ENCODE peak calls at places on chromosomes 5 and 9, in six cellular contexts. J is OCI-LY7; G is transverse colon; U is CD8-positive, alpha-beta memory T cell; I is dorsolateral prefrontal cortex; Z is epithelial cell of prostate. B is an unnamed sample.

GRCh38 chr9:127850286-127850830 is 4.1 kb downstream of the ENG start:
- DNase-seq in J (no peak), G (no peak), U (no peak), I (no peak), Z (no peak), B (no peak)

GRCh38 chr5:61578858-61579503 is 246.9 kb downstream of the ZSWIM6 start:
- DNase-seq in J (no peak), G (no peak), U (no peak), I (no peak), Z (no peak), B (no peak)

GRCh38 chr9:129225815-129226214 is 47.8 kb upstream of the IER5L start:
- DNase-seq in J (no peak), G (peak), U (peak), I (peak), Z (no peak), B (peak)

GRCh38 chr5:16791036-16791705 is 144.9 kb downstream of the MYO10 start:
- DNase-seq in J (peak), G (no peak), U (peak), I (no peak), Z (no peak), B (peak)

GRCh38 chr5:109833946-109834345 is 144.2 kb downstream of the MAN2A1 start:
- DNase-seq in J (no peak), G (no peak), U (no peak), I (no peak), Z (no peak), B (no peak)

GRCh38 chr5:74187757-74188156 is 452.8 kb downstream of the ENC1 start:
- DNase-seq in J (no peak), G (no peak), U (no peak), I (no peak), Z (no peak), B (no peak)

GRCh38 chr5:128782446-128782845 is 182.8 kb upstream of the SLC27A6 start:
- DNase-seq in J (no peak), G (peak), U (no peak), I (peak), Z (peak), B (peak)

GRCh38 chr5:105903069-105903468 is 1767.7 kb downstream of the EFNA5 start:
- DNase-seq in J (no peak), G (no peak), U (no peak), I (no peak), Z (no peak), B (no peak)

GRCh38 chr9:36845844-36846243 is 188.2 kb downstream of the PAX5 start:
- DNase-seq in J (no peak), G (no peak), U (no peak), I (no peak), Z (no peak), B (no peak)
- H3K27ac ChIP-seq in J (no peak), G (no peak), U (no peak), I (no peak), Z (no peak), B (no peak)

DNA sequence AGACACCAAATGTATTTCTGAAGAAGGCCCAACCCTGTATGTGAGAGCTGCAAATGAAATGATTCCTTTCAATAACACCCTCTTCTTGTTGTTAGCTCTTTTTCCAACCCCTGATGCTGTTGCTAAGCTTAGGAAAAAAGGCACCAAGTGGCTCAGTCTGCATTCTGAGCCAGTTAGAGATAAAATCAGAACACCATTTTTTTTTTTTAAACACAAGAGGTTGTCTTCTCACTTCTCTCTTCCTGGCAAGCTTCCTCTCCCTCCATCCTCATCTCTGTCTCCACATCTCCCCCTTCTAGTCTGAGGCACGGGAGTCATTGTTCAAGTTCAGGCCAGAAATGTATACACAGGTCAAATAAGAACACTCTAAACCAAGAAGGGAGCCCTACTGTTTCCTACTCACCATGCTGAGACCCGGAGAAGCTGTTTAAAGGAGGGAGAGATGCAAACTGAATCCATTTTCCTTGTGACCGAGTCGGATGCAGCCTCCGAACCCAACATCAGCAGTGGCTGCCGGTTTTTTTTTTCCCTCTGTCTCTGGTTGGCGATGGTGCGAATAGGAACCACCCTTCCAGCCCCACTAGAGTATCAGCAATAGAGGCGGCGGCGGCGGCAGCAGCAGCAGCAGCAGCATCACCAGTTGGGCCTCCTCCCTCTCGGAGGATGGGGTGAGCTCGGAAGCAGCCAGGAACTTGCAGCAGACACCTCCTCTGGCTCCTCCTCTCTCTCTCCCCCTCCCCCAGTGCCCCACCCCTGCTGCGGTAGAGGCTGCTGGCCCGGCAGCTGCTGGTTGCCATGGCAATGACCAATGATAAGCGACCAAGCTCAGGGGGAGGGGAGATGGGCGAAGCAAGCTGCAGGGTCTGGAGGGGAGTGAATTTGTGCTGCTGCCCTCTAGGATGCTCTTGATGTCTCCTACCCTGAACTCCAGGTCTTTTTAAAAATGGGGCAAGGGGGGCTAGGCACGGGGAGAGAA is at the start of gene JAKMIP2:
- DNase-seq in J (peak), G (peak), U (peak), I (peak), Z (no peak), B (peak)
- H3K27ac ChIP-seq in J (peak), G (no peak), U (peak), I (peak), Z (no peak), B (no peak)

DNA sequence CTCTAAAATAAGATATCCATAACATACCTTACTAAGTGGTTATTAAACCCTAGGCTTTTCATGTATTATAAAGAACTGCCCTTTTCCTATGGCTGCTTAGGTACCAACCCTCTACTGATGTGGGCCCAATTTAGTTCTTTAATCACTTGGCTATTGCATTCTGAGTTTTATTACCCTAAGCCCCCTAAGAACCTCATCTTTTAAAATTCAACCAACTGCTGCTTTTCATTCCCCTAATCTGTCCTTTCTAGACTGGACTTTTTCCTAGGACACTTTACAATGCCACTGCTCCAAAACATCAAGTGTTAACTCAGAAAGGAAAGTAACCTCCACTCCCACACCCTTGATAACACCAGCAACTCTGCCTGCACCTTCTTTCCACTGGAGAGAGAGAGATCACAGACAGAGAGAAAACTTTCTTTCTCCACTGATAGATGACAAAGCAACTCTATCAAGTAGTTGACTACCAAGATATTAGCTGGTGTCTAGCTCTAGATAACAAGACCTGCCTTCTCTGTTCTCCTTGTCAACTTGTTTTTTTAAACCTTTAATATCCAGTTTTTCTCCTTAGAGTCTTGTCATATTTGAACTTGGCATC is 27.3 kb downstream of the ELL2 start:
- DNase-seq in J (no peak), G (no peak), U (no peak), I (no peak), Z (no peak), B (no peak)
- H3K27ac ChIP-seq in J (no peak), G (no peak), U (peak), I (peak), Z (peak), B (no peak)

GRCh38 chr9:101486693-101487442 is 46.8 kb upstream of the RNF20 start:
- DNase-seq in J (no peak), G (peak), U (no peak), I (peak), Z (no peak), B (peak)
- H3K27ac ChIP-seq in J (no peak), G (peak), U (no peak), I (peak), Z (peak), B (peak)

DNA sequence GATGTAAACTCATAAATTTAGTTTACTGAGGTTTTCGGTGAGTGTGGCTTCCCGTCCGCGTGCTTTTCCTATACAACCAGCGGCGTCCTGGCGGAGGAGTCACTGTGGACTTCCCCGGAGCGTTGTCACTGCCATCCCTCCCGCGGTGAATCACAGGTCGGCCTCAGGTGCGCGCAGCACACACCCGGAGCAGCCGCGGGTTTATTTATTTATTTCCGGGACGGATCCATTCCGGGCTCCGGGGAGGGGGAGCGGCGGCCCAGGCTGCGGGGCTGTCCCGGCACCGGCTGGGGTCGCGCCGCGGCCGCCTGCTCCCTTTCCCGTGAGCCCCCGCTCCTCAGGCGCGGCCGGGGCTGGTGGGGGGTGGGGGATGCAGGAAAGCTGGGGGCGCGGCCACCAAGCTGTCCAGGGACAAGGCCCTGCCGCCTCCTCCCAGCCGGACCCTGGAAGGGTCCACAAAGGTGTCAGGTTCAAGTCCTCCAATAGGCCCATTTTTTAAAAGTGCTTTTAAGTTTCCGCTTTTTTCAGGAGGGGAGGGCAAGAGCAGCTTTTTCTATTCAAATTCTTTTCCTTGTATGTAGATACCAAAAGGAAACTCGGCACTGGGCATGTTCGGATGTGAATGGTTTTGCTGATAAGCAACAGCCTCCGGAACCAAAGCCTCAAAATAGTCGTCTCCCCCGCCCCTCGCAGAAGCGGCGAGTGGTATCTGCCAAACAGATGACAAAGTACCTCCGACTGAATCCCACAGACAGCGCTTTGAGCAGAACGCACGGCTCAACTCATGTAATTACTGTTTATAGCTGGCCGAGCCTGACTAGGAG is 192.5 kb downstream of the CD180 start:
- DNase-seq in J (peak), G (peak), U (peak), I (peak), Z (peak), B (peak)
- H3K27ac ChIP-seq in J (peak), G (peak), U (peak), I (peak), Z (peak), B (peak)